ENCODE peak calls at places on chromosomes 12 and 14, in five cellular contexts. O is endothelial cell of umbilical vein, L is upper lobe of left lung, D is stomach, U is suprapubic skin. Q is an unnamed sample.

GRCh38 chr14:91606851-91607250 is 96.7 kb upstream of the PPP4R3A start:
- DNase-seq in O (no peak), L (no peak), D (no peak), U (no peak), Q (no peak)

GRCh38 chr12:10749700-10750384 is 26.7 kb upstream of the YBX3 start:
- DNase-seq in O (peak), L (no peak), D (peak), U (peak), Q (no peak)

GRCh38 chr14:95530461-95531170 is 4.2 kb upstream of the GLRX5 start:
- DNase-seq in O (no peak), L (no peak), D (no peak), U (peak), Q (no peak)

GRCh38 chr12:14403711-14404164 is 38.3 kb downstream of the ATF7IP start:
- DNase-seq in O (peak), L (no peak), D (no peak), U (no peak), Q (no peak)

GRCh38 chr14:67003009-67003753 is 186.1 kb upstream of the GARIN2 start:
- DNase-seq in O (no peak), L (no peak), D (no peak), U (no peak), Q (no peak)

GRCh38 chr14:46490150-46490769 is 161.3 kb downstream of the RPL10L start:
- DNase-seq in O (peak), L (no peak), D (no peak), U (no peak), Q (no peak)

GRCh38 chr12:96687719-96688118 is 198.3 kb downstream of the CFAP54 start:
- DNase-seq in O (peak), L (no peak), D (no peak), U (no peak), Q (no peak)

GRCh38 chr12:6613776-6614512 is 6.8 kb upstream of the CHD4 start:
- DNase-seq in O (peak), L (peak), D (peak), U (peak), Q (peak)

GRCh38 chr14:89792489-89793366 is 161.8 kb downstream of the EFCAB11 start:
- DNase-seq in O (no peak), L (no peak), D (no peak), U (no peak), Q (no peak)

GRCh38 chr12:25976289-25976688 is 17.8 kb downstream of the RASSF8 start:
- DNase-seq in O (no peak), L (no peak), D (no peak), U (no peak), Q (no peak)

GRCh38 chr14:76793324-76793723 is 19.4 kb downstream of the ANGEL1 start:
- DNase-seq in O (no peak), L (no peak), D (no peak), U (no peak), Q (no peak)

GRCh38 chr12:52423661-52424503 is 10.3 kb downstream of the KRT75 start:
- DNase-seq in O (no peak), L (no peak), D (no peak), U (no peak), Q (peak)

GRCh38 chr12:64670856-64671639 is 60.8 kb downstream of the RASSF3 start:
- DNase-seq in O (peak), L (no peak), D (peak), U (no peak), Q (no peak)

GRCh38 chr12:116266220-116266619 is 11.3 kb downstream of the MED13L start:
- DNase-seq in O (peak), L (no peak), D (no peak), U (no peak), Q (no peak)

GRCh38 chr12:49969027-49969426 is 3.7 kb upstream of the AQP6 start:
- DNase-seq in O (no peak), L (no peak), D (no peak), U (peak), Q (no peak)

GRCh38 chr14:71783786-71784185 is 148.4 kb upstream of the RGS6 start:
- DNase-seq in O (peak), L (no peak), D (no peak), U (no peak), Q (no peak)

GRCh38 chr12:31324845-31325523 is 966 bp downstream of the SINHCAF start:
- DNase-seq in O (peak), L (peak), D (peak), U (peak), Q (peak)

GRCh38 chr12:65875635-65876034 is 51.4 kb downstream of the HMGA2 start:
- DNase-seq in O (no peak), L (no peak), D (no peak), U (no peak), Q (no peak)

GRCh38 chr12:76554411-76555225 is 5.0 kb downstream of the OSBPL8 start:
- DNase-seq in O (no peak), L (no peak), D (no peak), U (no peak), Q (no peak)

DNA sequence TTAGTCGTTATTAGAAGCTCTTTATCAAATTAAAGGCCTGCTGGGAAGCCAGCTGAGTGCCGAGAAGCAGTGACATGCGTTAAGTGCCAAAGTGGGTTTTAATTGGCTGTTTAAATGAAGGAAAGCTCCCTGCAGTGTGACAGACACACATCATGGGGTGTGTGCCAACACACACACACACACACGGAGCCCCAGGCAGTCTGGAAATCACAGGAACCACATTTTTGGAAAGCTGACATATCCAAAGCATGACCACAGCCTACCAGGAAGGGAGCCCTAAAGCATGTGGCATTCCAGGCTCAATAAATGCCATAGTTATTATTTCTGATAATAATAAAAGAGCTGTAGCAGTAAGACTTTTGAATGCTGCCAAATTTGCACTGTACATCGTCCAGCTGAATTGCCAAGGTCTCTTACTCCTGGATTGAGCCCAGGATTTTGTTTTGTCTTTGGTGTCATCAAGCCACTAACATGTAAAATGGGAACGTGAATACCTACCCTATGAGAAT is 135.2 kb downstream of the TMEM30B start:
- DNase-seq in O (no peak), L (no peak), D (no peak), U (no peak), Q (no peak)
- TF ChIP-seq POLR2AphosphoS5 in O (no peak), L (no peak), D (no peak), U (no peak), Q (no peak)

GRCh38 chr14:69464829-69465228 is 19.7 kb upstream of the PLEKHD1 start:
- DNase-seq in O (peak), L (no peak), D (no peak), U (no peak), Q (no peak)
- TF ChIP-seq POLR2A in O (no peak), L (no peak), D (no peak), U (no peak), Q (no peak)

GRCh38 chr12:132747896-132748295 is 13.7 kb downstream of the ANKLE2 start:
- DNase-seq in O (no peak), L (no peak), D (no peak), U (no peak), Q (no peak)
- TF ChIP-seq POLR2AphosphoS5 in O (no peak), L (no peak), D (no peak), U (no peak), Q (no peak)

GRCh38 chr14:21205678-21206581 is 50.1 kb upstream of the OR5AU1 start:
- DNase-seq in O (no peak), L (no peak), D (no peak), U (no peak), Q (no peak)
- TF ChIP-seq POLR2A in O (peak), L (no peak), D (no peak), U (no peak), Q (no peak)

DNA sequence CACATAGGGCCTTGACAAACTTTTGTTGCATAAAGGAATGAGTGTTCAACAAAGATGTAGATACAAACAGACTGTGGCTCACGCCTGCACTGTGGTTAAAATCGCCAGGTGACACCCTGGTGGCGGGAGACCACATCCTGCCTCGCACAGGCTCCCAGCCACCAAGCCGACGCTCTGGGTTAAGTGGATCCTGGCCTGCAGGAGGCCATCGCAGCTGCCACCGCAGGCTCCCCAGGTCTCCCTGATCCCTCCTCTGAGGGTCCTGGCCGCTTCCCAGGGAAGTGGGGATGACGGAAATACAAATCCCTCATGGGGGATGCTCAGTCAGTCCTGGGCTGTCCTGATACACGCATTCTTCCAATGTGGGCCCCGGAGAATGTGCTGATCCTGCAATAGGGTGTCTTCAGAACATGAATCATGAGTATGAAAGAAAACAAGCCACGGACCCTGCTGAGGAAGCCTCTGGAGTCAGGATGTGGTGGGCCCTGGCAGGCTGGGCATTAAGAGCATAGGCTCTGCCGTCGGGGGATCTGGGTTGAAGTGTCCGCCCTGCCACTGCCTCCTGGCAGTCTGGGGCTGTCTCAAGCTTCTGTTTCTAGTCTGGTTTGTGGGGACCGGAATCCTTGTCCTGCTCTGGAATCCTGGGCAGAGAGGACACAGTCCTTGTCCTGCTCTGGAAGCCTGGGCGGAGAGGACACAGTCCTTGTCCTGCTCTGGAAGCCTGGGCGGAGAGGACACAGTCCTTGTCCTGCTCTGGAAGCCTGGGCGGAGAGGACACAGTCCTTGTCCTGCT is 53.5 kb upstream of the BEGAIN start:
- DNase-seq in O (no peak), L (no peak), D (peak), U (no peak), Q (peak)
- TF ChIP-seq POLR2AphosphoS5 in O (no peak), L (no peak), D (no peak), U (no peak), Q (peak)

GRCh38 chr14:64502476-64503183 is 1.0 kb downstream of the ZBTB25 start:
- DNase-seq in O (peak), L (no peak), D (peak), U (no peak), Q (peak)

GRCh38 chr14:64503184-64503433 is 529 bp downstream of the ZBTB25 start:
- DNase-seq in O (no peak), L (no peak), D (no peak), U (no peak), Q (no peak)

GRCh38 chr14:64504897-64505771 is 564 bp downstream of the ZBTB1 start:
- DNase-seq in O (peak), L (peak), D (peak), U (peak), Q (peak)

GRCh38 chr14:64504310-64504896 is at the start of gene ZBTB1:
- DNase-seq in O (peak), L (peak), D (peak), U (peak), Q (peak)

GRCh38 chr14:64503434-64504309 is at the start of gene ZBTB25:
- DNase-seq in O (peak), L (peak), D (peak), U (peak), Q (peak)
- TF ChIP-seq POLR2A in O (peak), L (peak), D (no peak), U (no peak), Q (peak)

GRCh38 chr12:95516757-95517156 is 34.5 kb downstream of the USP44 start:
- DNase-seq in O (no peak), L (no peak), D (no peak), U (no peak), Q (no peak)
- TF ChIP-seq POLR2AphosphoS5 in O (no peak), L (no peak), D (no peak), U (no peak), Q (no peak)

DNA sequence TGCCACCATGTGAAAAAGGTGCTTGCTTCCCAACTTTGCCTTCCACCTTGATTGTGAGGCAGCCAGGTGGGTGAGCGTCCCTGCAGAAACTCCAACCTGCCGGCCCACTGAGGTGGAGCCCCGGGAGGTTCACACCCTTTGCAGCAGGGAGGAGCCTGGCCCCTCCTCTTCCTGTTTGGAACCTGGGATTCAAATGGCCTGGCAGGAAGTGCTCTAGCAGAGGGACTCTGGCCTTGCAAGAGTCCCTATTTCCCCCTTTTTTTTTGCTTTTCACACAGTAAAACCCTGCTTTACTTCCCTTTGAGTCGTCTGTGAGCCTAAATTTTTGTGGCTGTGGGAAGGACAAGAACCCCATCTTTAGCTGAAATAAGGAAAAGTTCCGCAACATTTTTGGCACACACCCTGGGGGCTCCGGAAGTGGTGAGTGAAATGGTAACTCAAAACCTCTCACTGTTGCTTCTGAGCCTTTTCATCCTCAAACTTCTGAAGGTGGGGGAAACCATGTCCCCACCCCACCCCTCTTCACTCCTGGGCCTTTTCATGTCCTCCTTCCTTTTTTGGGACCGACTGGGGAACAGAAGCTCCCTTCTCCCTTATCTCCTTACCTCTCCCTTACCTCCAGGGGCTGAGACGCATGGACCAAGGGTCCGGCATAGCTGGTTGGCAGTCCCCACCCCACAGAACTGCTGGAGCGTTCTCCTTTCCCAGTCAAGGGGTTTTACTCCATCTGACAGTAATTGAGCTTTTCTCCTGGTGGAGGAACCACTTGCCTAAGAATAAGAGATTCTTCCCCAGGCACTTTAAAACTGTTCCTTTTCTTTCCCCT is 102.0 kb downstream of the KCNMB4 start:
- DNase-seq in O (no peak), L (no peak), D (no peak), U (no peak), Q (peak)
- TF ChIP-seq POLR2A in O (no peak), L (no peak), D (no peak), U (no peak), Q (no peak)

GRCh38 chr14:49896956-49897355 is 4.1 kb downstream of the ARF6 start:
- DNase-seq in O (no peak), L (no peak), D (no peak), U (no peak), Q (no peak)

GRCh38 chr14:49895480-49895879 is 2.6 kb downstream of the ARF6 start:
- DNase-seq in O (no peak), L (no peak), D (no peak), U (no peak), Q (no peak)

GRCh38 chr14:49892301-49892635 is 614 bp upstream of the ARF6 start:
- DNase-seq in O (peak), L (no peak), D (peak), U (no peak), Q (no peak)

GRCh38 chr14:49892636-49893308 is at the start of gene ARF6:
- DNase-seq in O (peak), L (peak), D (peak), U (peak), Q (peak)

GRCh38 chr14:49893309-49894213 is 679 bp downstream of the ARF6 start:
- DNase-seq in O (peak), L (peak), D (peak), U (peak), Q (peak)
- TF ChIP-seq POLR2AphosphoS5 in O (no peak), L (no peak), D (no peak), U (no peak), Q (no peak)